ENCODE peak calls at places on chromosomes 6 and 20, in six cellular contexts. K, N, C, G, F and Y are unnamed samples.

GRCh38 chr6:52900536-52900935 is 9.0 kb downstream of the GSTA3 start:
- DNase-seq in K (no peak), N (no peak), C (no peak), G (no peak), F (no peak), Y (no peak)

GRCh38 chr20:54078296-54078695 is 7.9 kb upstream of the BCAS1 start:
- DNase-seq in K (no peak), N (no peak), C (peak; percentile 76), G (no peak), F (no peak), Y (no peak)

GRCh38 chr20:37392441-37393195 is 46.7 kb downstream of the SRC start:
- DNase-seq in K (no peak), N (no peak), C (peak; percentile 54), G (no peak), F (no peak), Y (no peak)

GRCh38 chr6:47264775-47265184 is 44.9 kb downstream of the TNFRSF21 start:
- DNase-seq in K (no peak), N (no peak), C (no peak), G (peak; percentile 16), F (no peak), Y (no peak)

GRCh38 chr6:40409716-40410397 is 177.3 kb downstream of the LRFN2 start:
- DNase-seq in K (no peak), N (no peak), C (no peak), G (no peak), F (no peak), Y (no peak)

GRCh38 chr6:36701401-36701991 is 3.9 kb downstream of the RAB44 start:
- DNase-seq in K (peak; percentile 52), N (no peak), C (peak; percentile 45), G (no peak), F (peak; percentile 45), Y (peak; percentile 66)

GRCh38 chr6:96837138-96837971 is at the start of gene GPR63:
- DNase-seq in K (peak; percentile 75), N (peak; percentile 77), C (peak; percentile 87), G (peak; percentile 41), F (peak; percentile 80), Y (peak; percentile 30)

GRCh38 chr20:2398453-2398852 is 17.8 kb downstream of the TGM6 start:
- DNase-seq in K (no peak), N (no peak), C (no peak), G (no peak), F (no peak), Y (no peak)

GRCh38 chr20:19619904-19620430 is 138.1 kb upstream of the RIN2 start:
- DNase-seq in K (no peak), N (no peak), C (no peak), G (no peak), F (no peak), Y (no peak)

GRCh38 chr6:161889324-161889723 is 615.5 kb upstream of the AGPAT4 start:
- DNase-seq in K (no peak), N (no peak), C (no peak), G (no peak), F (no peak), Y (no peak)
- TF ChIP-seq CTCF in K (no peak), N (no peak), C (no peak), G (no peak), F (no peak), Y (no peak)

DNA sequence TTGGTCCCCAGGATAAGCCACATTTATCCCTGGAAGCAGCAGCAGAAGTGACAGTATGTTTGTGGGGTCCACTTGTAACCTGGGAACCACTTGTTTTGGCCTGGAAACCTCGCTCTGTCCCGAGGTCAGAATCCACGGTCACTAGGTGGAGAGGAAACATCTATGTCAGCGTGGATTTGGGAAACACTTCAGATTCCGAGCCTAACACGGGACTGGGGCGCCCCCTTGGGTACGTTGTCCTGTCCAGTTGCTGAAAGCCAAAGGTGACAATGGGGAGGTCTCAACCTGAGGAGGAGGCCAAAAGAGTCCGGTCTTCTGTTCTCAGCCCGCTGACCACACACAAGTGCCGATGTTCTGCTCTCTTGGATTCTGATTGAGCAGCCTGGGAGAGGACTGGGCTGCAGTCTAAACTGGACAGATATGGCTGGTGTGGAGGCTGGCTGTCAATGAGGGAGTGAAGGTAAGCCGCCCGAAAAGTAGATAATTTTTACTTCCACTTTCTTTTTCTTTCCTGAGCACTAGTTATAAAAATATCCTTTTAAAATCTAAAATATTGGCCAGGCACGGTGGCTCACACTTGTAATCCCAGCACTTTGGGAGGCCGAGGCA is 4.9 kb upstream of the ZFP57 start:
- DNase-seq in K (peak; percentile 55), N (no peak), C (no peak), G (no peak), F (no peak), Y (peak; percentile 64)
- TF ChIP-seq CTCF in K (no peak), N (no peak), C (no peak), G (no peak), F (no peak), Y (peak; percentile 53)

GRCh38 chr6:119661078-119661477 is 311.5 kb upstream of the MAN1A1 start:
- DNase-seq in K (no peak), N (no peak), C (no peak), G (no peak), F (no peak), Y (no peak)
- TF ChIP-seq CTCF in K (no peak), N (no peak), C (no peak), G (no peak), F (no peak), Y (no peak)

GRCh38 chr6:81088133-81088532 is 664.3 kb downstream of the TENT5A start:
- DNase-seq in K (no peak), N (no peak), C (no peak), G (no peak), F (no peak), Y (no peak)

DNA sequence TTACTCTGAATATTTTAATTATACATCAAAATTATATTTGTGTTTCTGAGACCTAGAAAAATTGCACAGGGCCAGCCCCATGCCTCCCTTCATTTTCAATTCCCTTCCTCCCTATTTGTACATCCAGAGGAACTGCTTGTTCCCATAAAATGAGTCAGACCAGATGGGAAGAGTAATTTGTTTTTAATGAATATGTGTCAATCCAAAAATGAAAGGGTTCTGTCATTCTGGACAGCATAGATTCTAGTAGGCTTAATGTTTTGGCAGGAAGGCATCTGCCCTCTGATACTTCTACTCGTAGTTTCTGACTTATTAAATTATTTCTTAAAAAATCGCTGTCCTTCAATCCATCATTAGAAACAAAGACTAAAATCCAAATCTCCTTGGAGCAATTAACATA is 665.5 kb downstream of the TENT5A start:
- DNase-seq in K (no peak), N (no peak), C (no peak), G (no peak), F (no peak), Y (peak; percentile 17)
- TF ChIP-seq CTCF in K (no peak), N (no peak), C (no peak), G (no peak), F (no peak), Y (no peak)

GRCh38 chr6:68445926-68446325 is 189.2 kb upstream of the ADGRB3 start:
- DNase-seq in K (no peak), N (no peak), C (no peak), G (no peak), F (no peak), Y (no peak)

GRCh38 chr6:68447112-68447511 is 188.0 kb upstream of the ADGRB3 start:
- DNase-seq in K (no peak), N (no peak), C (no peak), G (no peak), F (no peak), Y (no peak)

DNA sequence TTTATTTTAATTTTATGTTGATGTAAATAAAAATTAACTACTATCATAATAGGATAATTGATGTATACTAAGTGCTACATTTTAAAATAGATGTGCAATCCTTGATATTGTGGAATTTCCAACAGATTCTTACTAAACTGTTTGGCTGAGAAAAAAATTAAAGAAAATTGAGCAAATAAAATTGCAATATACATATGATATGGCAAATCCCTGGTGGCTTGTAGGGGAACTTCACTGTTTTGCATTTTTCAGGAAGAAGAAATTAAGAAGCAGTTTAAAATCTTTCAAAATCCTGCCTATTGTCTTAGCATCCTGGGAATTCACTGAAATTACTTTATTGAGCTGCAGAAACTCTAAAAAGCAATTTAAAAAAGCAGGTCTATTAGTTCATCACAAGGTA is 191.4 kb upstream of the ADGRB3 start:
- DNase-seq in K (no peak), N (no peak), C (no peak), G (no peak), F (no peak), Y (no peak)
- TF ChIP-seq CTCF in K (no peak), N (no peak), C (no peak), G (peak; percentile 39), F (no peak), Y (peak; percentile 12)

DNA sequence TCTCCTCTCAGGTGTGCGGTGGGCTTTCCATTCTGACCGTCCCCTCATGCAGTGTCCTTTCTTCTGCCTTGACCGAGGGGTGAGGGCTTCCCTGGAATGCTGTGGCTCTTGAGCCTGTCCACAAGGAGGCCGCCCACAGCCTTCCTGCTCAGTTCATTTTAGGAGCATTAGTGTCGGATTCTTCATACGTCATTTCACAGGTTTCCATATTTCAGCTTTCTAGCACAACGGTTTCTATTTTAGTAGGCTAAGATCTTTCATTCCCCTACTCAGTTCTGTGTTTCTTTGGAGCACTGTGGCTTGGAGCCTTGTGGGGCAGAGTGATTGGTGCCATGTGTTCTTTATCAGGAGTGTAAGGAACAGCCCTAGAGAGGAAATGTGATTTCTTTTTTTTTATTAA is 5.5 kb downstream of the PPP1R3G start:
- DNase-seq in K (no peak), N (no peak), C (peak; percentile 49), G (no peak), F (no peak), Y (no peak)
- TF ChIP-seq CTCF in K (no peak), N (no peak), C (no peak), G (no peak), F (no peak), Y (no peak)